ENCODE peak calls at places on chromosomes 16 and 17, in eight cellular contexts. X is MV-4-11; Y is EL; Z is CD8-positive, alpha-beta memory T cell; U is HCEC 1CT; A is NCI-H524 treated with DMSO at 0.1 percent for 48 hours; G is naive thymus-derived CD8-positive, alpha-beta T cell; T is activated naive CD8-positive, alpha-beta T cell treated with anti-CD3 and anti-CD28 coated beads, Interleukin-2, amount 10 ng/mL, durations not matched to agents 7 days and 5 days. N is an unnamed sample.

GRCh38 chr17:44920565-44920940 is 5.3 kb upstream of the GFAP start:
- DNase-seq in G (no peak), A (no peak), Y (no peak), T (peak), Z (no peak), X (no peak), U (no peak), N (no peak)

GRCh38 chr17:5582177-5582885 is 2.0 kb downstream of the NLRP1 start:
- DNase-seq in X (no peak), A (no peak), U (no peak), Y (no peak), Z (no peak), G (no peak), T (no peak), N (no peak)

GRCh38 chr16:87099001-87099740 is 218.0 kb downstream of the C16orf95 start:
- DNase-seq in Z (no peak), Y (no peak), G (no peak), U (no peak), T (no peak), X (no peak), A (no peak), N (no peak)

GRCh38 chr17:72602517-72603345 is 481.9 kb downstream of the SOX9 start:
- DNase-seq in G (no peak), Z (no peak), Y (peak), T (no peak), U (peak), X (peak), A (no peak), N (no peak)

GRCh38 chr17:44390250-44390649 is 801 bp upstream of the ITGA2B start:
- DNase-seq in A (no peak), G (no peak), T (peak), X (no peak), Y (no peak), U (no peak), Z (no peak), N (no peak)

GRCh38 chr16:86118467-86119307 is 219.7 kb downstream of the IRF8 start:
- DNase-seq in A (no peak), Y (no peak), U (no peak), Z (no peak), T (no peak), X (no peak), G (no peak), N (no peak)

GRCh38 chr16:12011565-12011964 is 35.0 kb downstream of the SNX29 start:
- DNase-seq in X (no peak), Y (no peak), A (peak), T (no peak), G (no peak), Z (no peak), U (no peak), N (no peak)

GRCh38 chr16:84182680-84183571 is 3.9 kb downstream of the TAF1C start:
- DNase-seq in G (no peak), X (no peak), U (no peak), Y (no peak), Z (no peak), T (no peak), A (no peak), N (no peak)

GRCh38 chr16:23796941-23797340 is 38.8 kb upstream of the PRKCB start:
- DNase-seq in T (no peak), U (no peak), G (no peak), X (no peak), A (no peak), Y (no peak), Z (no peak), N (no peak)

GRCh38 chr17:83113792-83114191 is 34.4 kb downstream of the METRNL start:
- DNase-seq in G (no peak), Y (no peak), T (no peak), U (no peak), A (no peak), X (no peak), Z (no peak), N (no peak)

GRCh38 chr16:24668481-24669001 is 60.9 kb upstream of the TNRC6A start:
- DNase-seq in Y (peak), X (no peak), U (peak), T (no peak), A (no peak), G (no peak), Z (no peak), N (no peak)

GRCh38 chr17:2776589-2777241 is 19.5 kb upstream of the RAP1GAP2 start:
- DNase-seq in X (no peak), Z (no peak), A (no peak), T (no peak), G (no peak), U (no peak), Y (no peak), N (no peak)

GRCh38 chr17:66466933-66467367 is 164.5 kb downstream of the PRKCA start:
- DNase-seq in G (no peak), X (peak), Y (peak), A (no peak), T (no peak), U (peak), Z (no peak), N (no peak)

N was measured in activated T-helper 1 cell treated with Interleukin-2 at 50 U/mL for 16 hours.